ENCODE peak calls at places on chromosome 22, in five cellular contexts. L is COR-L47, Y is GM23248, Q is hypothalamus, P is anterior cingulate cortex. I is an unnamed sample.

GRCh38 chr22:30325724-30326703 is 727 bp downstream of the TBC1D10A start:
- DNase-seq in L (no peak), Y (peak), Q (peak), P (no peak), I (peak)

GRCh38 chr22:46052331-46052771 is 75.4 kb upstream of the WNT7B start:
- DNase-seq in L (no peak), Y (peak), Q (no peak), P (no peak), I (peak)

GRCh38 chr22:35777335-35777975 is 59.8 kb downstream of the APOL5 start:
- DNase-seq in L (no peak), Y (peak), Q (no peak), P (no peak), I (peak)

GRCh38 chr22:36644333-36644757 is 59.2 kb downstream of the CACNG2 start:
- DNase-seq in L (no peak), Y (peak), Q (no peak), P (no peak), I (peak)

GRCh38 chr22:24727218-24727851 is 47.2 kb downstream of the PIWIL3 start:
- DNase-seq in L (peak), Y (peak), Q (no peak), P (no peak), I (peak)

GRCh38 chr22:24106385-24107381 is 74.6 kb upstream of the SUSD2 start:
- DNase-seq in L (no peak), Y (no peak), Q (no peak), P (no peak), I (no peak)

GRCh38 chr22:46064966-46065666 is 85.2 kb upstream of the PPARA start:
- DNase-seq in L (no peak), Y (peak), Q (no peak), P (no peak), I (peak)

GRCh38 chr22:36350751-36351594 is 36.8 kb downstream of the MYH9 start:
- DNase-seq in L (no peak), Y (peak), Q (no peak), P (no peak), I (peak)

GRCh38 chr22:35451602-35452001 is 51.7 kb downstream of the MCM5 start:
- DNase-seq in L (peak), Y (no peak), Q (no peak), P (no peak), I (peak)

GRCh38 chr22:19959043-19959586 is 17.5 kb upstream of the TXNRD2 start:
- DNase-seq in L (no peak), Y (peak), Q (peak), P (no peak), I (peak)

GRCh38 chr22:23673826-23674690 is 16.8 kb upstream of the RGL4 start:
- DNase-seq in L (no peak), Y (no peak), Q (no peak), P (no peak), I (no peak)

GRCh38 chr22:25085930-25086901 is 113.4 kb upstream of the CRYBB3 start:
- DNase-seq in L (no peak), Y (no peak), Q (no peak), P (no peak), I (peak)

GRCh38 chr22:50683086-50683993 is 10.7 kb downstream of the SHANK3 start:
- DNase-seq in L (no peak), Y (no peak), Q (no peak), P (no peak), I (peak)

GRCh38 chr22:45082795-45083194 is 73.0 kb upstream of the PHF21B start:
- DNase-seq in L (no peak), Y (peak), Q (no peak), P (no peak), I (peak)

GRCh38 chr22:36758792-36759271 is 17.1 kb downstream of the IFT27 start:
- DNase-seq in L (no peak), Y (no peak), Q (no peak), P (no peak), I (no peak)

GRCh38 chr22:40420341-40421081 is 50.1 kb downstream of the SGSM3 start:
- DNase-seq in L (no peak), Y (no peak), Q (no peak), P (no peak), I (no peak)

GRCh38 chr22:28841111-28841510 is 40.7 kb upstream of the XBP1 start:
- DNase-seq in L (no peak), Y (peak), Q (no peak), P (no peak), I (no peak)

GRCh38 chr22:37175414-37176144 is 12.5 kb downstream of the C1QTNF6 start:
- DNase-seq in L (no peak), Y (peak), Q (no peak), P (no peak), I (peak)

GRCh38 chr22:29511126-29511854 is 31.3 kb downstream of the NEFH start:
- DNase-seq in L (no peak), Y (no peak), Q (no peak), P (no peak), I (no peak)

GRCh38 chr22:26323013-26323412 is 106.0 kb upstream of the ASPHD2 start:
- DNase-seq in L (no peak), Y (peak), Q (no peak), P (no peak), I (no peak)

GRCh38 chr22:28674121-28674563 is 5.5 kb downstream of the TTC28 start:
- DNase-seq in L (no peak), Y (peak), Q (no peak), P (no peak), I (peak)

GRCh38 chr22:44550666-44551491 is 52.8 kb upstream of the RTL6 start:
- DNase-seq in L (no peak), Y (peak), Q (no peak), P (no peak), I (peak)